ENCODE peak calls at places on chromosome 10, in eight cellular contexts. Q is uterus, L is PC-9, Z is hepatocyte, Y is tibial nerve, A is transverse colon, U is right atrium auricular region, F is body of pancreas. B is an unnamed sample.

GRCh38 chr10:126646101-126646500 is 24.4 kb downstream of the C10orf90 start:
- DNase-seq in Z (no peak), L (no peak), Q (no peak), Y (no peak), U (no peak), A (no peak), F (no peak), B (no peak)

GRCh38 chr10:112721080-112721698 is 228.9 kb upstream of the TCF7L2 start:
- DNase-seq in A (no peak), Z (peak), L (no peak), U (no peak), Q (no peak), Y (no peak), F (peak), B (no peak)

GRCh38 chr10:52918714-52919316 is 146.2 kb upstream of the MBL2 start:
- DNase-seq in L (no peak), Z (no peak), F (no peak), U (no peak), Q (no peak), A (no peak), Y (no peak), B (no peak)

GRCh38 chr10:62183857-62184805 is 84.5 kb downstream of the RTKN2 start:
- DNase-seq in Q (no peak), F (no peak), L (peak), Y (no peak), Z (no peak), U (no peak), A (no peak), B (no peak)

GRCh38 chr10:59016043-59016442 is 160.4 kb upstream of the PHYHIPL start:
- DNase-seq in F (no peak), U (no peak), Z (no peak), A (no peak), Q (no peak), Y (no peak), L (no peak), B (no peak)

GRCh38 chr10:27664464-27664863 is 81.2 kb downstream of the MKX start:
- DNase-seq in U (no peak), Q (no peak), Y (no peak), A (no peak), Z (no peak), L (no peak), F (no peak), B (no peak)

GRCh38 chr10:88385601-88386203 is 197.4 kb downstream of the RNLS start:
- DNase-seq in Y (no peak), Q (peak), A (peak), Z (peak), U (no peak), F (peak), L (peak), B (no peak)

GRCh38 chr10:102279104-102279503 is 33.8 kb downstream of the GBF1 start:
- DNase-seq in Q (no peak), Z (no peak), Y (no peak), U (no peak), A (no peak), F (no peak), L (no peak), B (no peak)

GRCh38 chr10:63972949-63973827 is 452.0 kb downstream of the REEP3 start:
- DNase-seq in U (no peak), L (no peak), A (no peak), Y (no peak), F (no peak), Q (no peak), Z (no peak), B (no peak)

GRCh38 chr10:110793128-110793812 is 78.5 kb upstream of the PDCD4 start:
- DNase-seq in U (no peak), L (no peak), Z (no peak), Y (no peak), F (no peak), A (no peak), Q (no peak), B (no peak)

GRCh38 chr10:19913987-19914386 is 97.8 kb downstream of the PLXDC2 start:
- DNase-seq in Y (no peak), U (no peak), L (no peak), A (no peak), Q (no peak), Z (no peak), F (no peak), B (no peak)

GRCh38 chr10:48454302-48455054 is 148.0 kb downstream of the MAPK8 start:
- DNase-seq in Q (no peak), U (no peak), A (no peak), Y (no peak), F (peak), L (no peak), Z (peak), B (no peak)

GRCh38 chr10:88027570-88027969 is 164.1 kb downstream of the PTEN start:
- DNase-seq in Y (no peak), F (no peak), Q (no peak), A (peak), Z (no peak), L (no peak), U (no peak), B (no peak)

GRCh38 chr10:1213252-1213651 is 157.1 kb downstream of the WDR37 start:
- DNase-seq in U (peak), L (no peak), Q (no peak), Z (no peak), F (no peak), A (no peak), Y (no peak), B (no peak)

GRCh38 chr10:120076966-120077706 is 184.6 kb downstream of the SEC23IP start:
- DNase-seq in Q (no peak), U (no peak), A (no peak), Z (no peak), F (no peak), Y (no peak), L (no peak), B (no peak)

GRCh38 chr10:3529691-3530090 is 255.3 kb downstream of the KLF6 start:
- DNase-seq in Z (no peak), U (no peak), F (no peak), L (no peak), A (no peak), Y (no peak), Q (no peak), B (no peak)

GRCh38 chr10:113736576-113736975 is 14.9 kb upstream of the PLEKHS1 start:
- DNase-seq in F (no peak), U (no peak), Z (no peak), A (no peak), Y (no peak), Q (no peak), L (no peak), B (no peak)

GRCh38 chr10:129309565-129309964 is 157.5 kb upstream of the MGMT start:
- DNase-seq in U (no peak), Z (no peak), Q (no peak), A (no peak), F (no peak), Y (no peak), L (no peak), B (no peak)

GRCh38 chr10:72243822-72244437 is 27.9 kb upstream of the ASCC1 start:
- DNase-seq in Y (peak), L (peak), Z (peak), A (peak), U (peak), F (peak), Q (peak), B (no peak)

DNA sequence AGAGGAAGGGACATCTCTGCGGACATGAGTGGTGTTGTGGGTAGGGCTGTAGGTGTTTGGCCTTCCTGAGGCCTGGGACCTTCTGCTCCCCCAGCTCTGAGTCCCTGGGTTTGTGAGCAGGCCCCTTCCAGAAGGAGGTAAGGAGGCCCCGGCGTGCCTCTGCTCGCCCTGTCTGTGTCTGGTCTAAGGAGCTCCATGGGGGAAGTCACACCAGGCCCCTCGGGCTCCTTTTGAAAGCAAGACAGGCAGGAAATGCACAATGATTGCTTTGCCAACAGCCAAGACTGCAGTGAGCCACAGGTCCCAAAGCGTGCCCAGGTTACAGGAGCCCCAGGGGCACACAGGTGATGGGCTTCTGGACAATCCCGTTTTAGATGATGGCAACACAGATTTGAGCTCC is 89.5 kb downstream of the FAM53B start:
- DNase-seq in Z (no peak), L (no peak), U (no peak), Y (no peak), A (no peak), F (no peak), Q (no peak), B (no peak)
- H3K27ac ChIP-seq in Z (no peak), L (no peak), U (peak), Y (peak), A (peak), F (no peak), Q (peak), B (peak)

DNA sequence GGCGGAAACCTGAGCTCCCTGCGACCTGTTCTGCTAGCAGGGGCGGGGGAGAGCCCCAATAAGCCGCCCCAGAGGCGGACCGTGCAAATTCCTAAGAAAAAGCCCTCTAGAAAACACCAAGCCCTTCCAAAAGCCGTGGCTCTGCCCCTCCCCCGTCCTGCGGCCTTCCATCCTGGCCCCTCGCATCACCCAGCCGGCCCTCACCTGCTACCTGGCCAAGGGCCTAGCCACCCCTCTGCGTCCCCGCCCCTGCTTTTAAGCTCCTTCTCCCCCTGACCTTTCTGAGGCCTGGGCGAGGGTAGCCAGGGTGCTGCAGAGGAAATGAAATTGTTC is 24.9 kb downstream of the SKIDA1 start:
- DNase-seq in U (no peak), Q (no peak), L (no peak), Z (no peak), F (no peak), A (no peak), Y (no peak), B (no peak)
- H3K27ac ChIP-seq in U (peak), Q (no peak), L (no peak), Z (no peak), F (no peak), A (no peak), Y (peak), B (no peak)

DNA sequence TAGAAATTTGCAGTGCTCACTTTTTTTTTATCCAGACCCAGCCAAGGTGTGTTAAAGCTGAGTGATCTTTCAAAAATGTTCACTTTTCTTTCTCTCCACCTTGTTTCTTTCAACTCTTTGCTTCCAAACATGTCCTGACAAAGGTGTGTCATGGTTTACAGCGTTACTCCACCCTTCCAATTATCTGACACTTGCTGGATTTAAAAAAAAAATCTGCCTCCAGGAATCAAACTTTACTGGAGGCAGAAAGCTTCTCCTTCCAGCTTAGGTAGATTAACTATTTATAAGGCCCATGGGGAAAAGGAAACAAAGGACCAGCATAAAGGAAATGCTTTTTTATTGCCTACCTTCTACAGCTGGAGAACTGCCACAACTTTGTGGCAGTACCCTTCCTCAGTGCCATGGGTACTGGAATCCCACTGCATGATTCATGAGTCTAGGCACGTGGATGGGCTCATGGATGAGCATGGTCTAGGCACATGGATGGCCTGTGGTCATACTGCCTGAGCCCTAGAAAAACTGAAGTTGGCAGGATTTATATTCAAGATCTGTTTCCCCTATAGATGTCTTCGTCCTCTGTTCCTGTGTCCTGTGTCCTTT is at the start of gene COL17A1:
- DNase-seq in A (peak), Q (no peak), Y (no peak), Z (no peak), U (no peak), L (no peak), F (no peak), B (no peak)
- H3K27ac ChIP-seq in A (peak), Q (no peak), Y (no peak), Z (peak), U (no peak), L (no peak), F (no peak), B (no peak)

GRCh38 chr10:17175551-17175950 is 25.9 kb downstream of the TRDMT1 start:
- DNase-seq in U (no peak), F (no peak), Z (no peak), A (no peak), Q (no peak), Y (no peak), L (no peak), B (no peak)
- H3K27ac ChIP-seq in U (no peak), F (no peak), Z (no peak), A (no peak), Q (no peak), Y (peak), L (no peak), B (no peak)

GRCh38 chr10:123404357-123404756 is 250.2 kb downstream of the BUB3 start:
- DNase-seq in L (no peak), Z (no peak), U (no peak), Q (no peak), A (no peak), F (no peak), Y (no peak), B (no peak)

GRCh38 chr10:123398756-123399155 is 244.6 kb downstream of the BUB3 start:
- DNase-seq in Q (no peak), U (no peak), A (no peak), L (no peak), Y (no peak), Z (no peak), F (no peak), B (no peak)

GRCh38 chr10:123399276-123399839 is 245.2 kb downstream of the BUB3 start:
- DNase-seq in U (peak), F (no peak), L (no peak), Z (no peak), A (no peak), Y (no peak), Q (no peak), B (no peak)

GRCh38 chr10:123402656-123403055 is 248.5 kb downstream of the BUB3 start:
- DNase-seq in A (peak), L (no peak), U (no peak), Y (no peak), Z (no peak), Q (no peak), F (no peak), B (no peak)

DNA sequence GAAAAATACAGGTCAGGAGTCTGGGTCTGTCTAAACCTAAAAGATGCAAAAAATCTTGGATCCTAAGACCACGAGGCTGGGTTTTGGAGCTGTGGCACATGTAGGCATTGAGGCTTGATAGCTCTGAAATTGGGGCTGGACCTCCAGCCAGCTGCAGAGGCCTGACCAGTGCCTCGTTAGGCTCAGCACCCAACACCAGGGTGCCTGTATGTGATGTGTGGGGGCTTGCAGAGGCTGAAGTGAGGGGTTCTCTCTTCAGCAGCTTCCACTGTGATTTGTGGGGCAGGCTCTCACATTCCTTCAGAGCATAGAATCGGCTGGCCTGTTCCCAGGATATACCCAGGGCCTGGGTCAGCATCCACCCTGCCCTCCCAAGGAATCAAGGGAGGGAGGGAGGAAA is 247.8 kb downstream of the BUB3 start:
- DNase-seq in L (no peak), Y (no peak), Z (no peak), U (peak), Q (no peak), F (no peak), A (no peak), B (no peak)
- H3K27ac ChIP-seq in L (no peak), Y (no peak), Z (no peak), U (no peak), Q (no peak), F (no peak), A (no peak), B (no peak)

B was measured in substantia nigra.